ENCODE peak calls at places on chromosomes 16 and 17, in four cellular contexts. M, T, L and A are unnamed samples.

GRCh38 chr17:2803971-2804370 is 7.7 kb downstream of the RAP1GAP2 start:
- DNase-seq in L (no peak), T (no peak), M (no peak), A (no peak)

GRCh38 chr17:8499614-8500013 is 63.9 kb downstream of the NDEL1 start:
- DNase-seq in M (no peak), L (no peak), T (no peak), A (no peak)

GRCh38 chr17:32275060-32276042 is 9.7 kb downstream of the RHBDL3 start:
- DNase-seq in L (peak), M (no peak), T (peak), A (peak)

GRCh38 chr17:39064814-39065213 is 86.6 kb downstream of the PLXDC1 start:
- DNase-seq in M (no peak), T (no peak), L (no peak), A (no peak)

GRCh38 chr16:28204622-28205021 is 7.1 kb downstream of the XPO6 start:
- DNase-seq in T (no peak), M (no peak), L (no peak), A (no peak)

GRCh38 chr16:66858740-66859396 is 14.7 kb downstream of the CA7 start:
- DNase-seq in T (no peak), L (peak), M (no peak), A (no peak)

GRCh38 chr17:78697846-78698343 is 84.2 kb downstream of the CYTH1 start:
- DNase-seq in M (no peak), L (no peak), T (no peak), A (no peak)

GRCh38 chr17:40538019-40538935 is 27.0 kb downstream of the CCR7 start:
- DNase-seq in L (no peak), M (no peak), T (no peak), A (no peak)

GRCh38 chr16:14244344-14245010 is 173.4 kb downstream of the MRTFB start:
- DNase-seq in T (no peak), L (no peak), M (no peak), A (no peak)

GRCh38 chr16:74107795-74108610 is 188.6 kb upstream of the PSMD7 start:
- DNase-seq in M (peak), L (peak), T (peak), A (peak)

GRCh38 chr17:51059781-51060180 is 60.9 kb downstream of the SPAG9 start:
- DNase-seq in L (no peak), M (peak), T (no peak), A (no peak)

GRCh38 chr17:63029520-63029919 is 63.5 kb downstream of the TANC2 start:
- DNase-seq in L (no peak), M (no peak), T (no peak), A (no peak)

GRCh38 chr16:4682616-4683254 is 10.6 kb upstream of the NUDT16L1 start:
- DNase-seq in L (peak), T (peak), M (peak), A (peak)

GRCh38 chr17:164536-165235 is 16.8 kb downstream of the DOC2B start:
- DNase-seq in T (peak), M (peak), L (peak), A (peak)

GRCh38 chr16:1309888-1310831 is 724 bp downstream of the UBE2I start:
- DNase-seq in T (no peak), M (no peak), L (peak), A (no peak)

GRCh38 chr17:36721560-36722120 is 120.3 kb downstream of the MRM1 start:
- DNase-seq in L (no peak), M (no peak), T (no peak), A (no peak)

GRCh38 chr16:28161626-28162025 is 50.1 kb downstream of the XPO6 start:
- DNase-seq in L (no peak), M (no peak), T (no peak), A (no peak)

GRCh38 chr16:49474741-49475140 is 101.1 kb downstream of the C16orf78 start:
- DNase-seq in M (no peak), L (no peak), T (peak), A (no peak)

GRCh38 chr17:21374455-21375161 is 1.5 kb upstream of the KCNJ12 start:
- DNase-seq in L (no peak), T (no peak), M (no peak), A (no peak)

GRCh38 chr16:80500116-80500859 is 40.5 kb upstream of the DYNLRB2 start:
- DNase-seq in M (no peak), L (no peak), T (no peak), A (no peak)

GRCh38 chr16:62445909-62446308 is 409.7 kb upstream of the CDH8 start:
- DNase-seq in M (no peak), T (no peak), L (no peak), A (no peak)

DNA sequence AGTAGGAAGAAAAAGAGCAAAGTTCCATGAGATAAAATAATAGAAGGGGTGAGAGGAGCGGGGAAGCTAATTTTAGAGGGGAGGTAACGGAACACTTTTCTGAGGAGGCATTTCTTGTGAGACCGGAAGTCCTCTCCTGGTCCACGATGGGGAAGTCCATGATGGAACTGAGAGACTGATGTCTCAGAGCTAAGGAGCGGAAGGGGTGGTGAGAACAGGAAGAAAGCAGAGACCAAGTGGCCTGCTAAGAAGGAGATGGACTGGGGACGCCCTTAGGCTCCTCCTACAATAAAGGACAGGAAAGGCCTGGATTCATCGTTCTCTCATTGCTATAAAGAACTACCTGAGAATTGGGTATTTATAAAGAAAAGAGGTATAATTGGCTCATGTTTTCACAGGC is 59.4 kb downstream of the ADAMTS18 start:
- DNase-seq in L (peak), M (no peak), T (no peak), A (no peak)
- TF ChIP-seq ELF4 in L (no peak), M (no peak), T (no peak), A (no peak)

DNA sequence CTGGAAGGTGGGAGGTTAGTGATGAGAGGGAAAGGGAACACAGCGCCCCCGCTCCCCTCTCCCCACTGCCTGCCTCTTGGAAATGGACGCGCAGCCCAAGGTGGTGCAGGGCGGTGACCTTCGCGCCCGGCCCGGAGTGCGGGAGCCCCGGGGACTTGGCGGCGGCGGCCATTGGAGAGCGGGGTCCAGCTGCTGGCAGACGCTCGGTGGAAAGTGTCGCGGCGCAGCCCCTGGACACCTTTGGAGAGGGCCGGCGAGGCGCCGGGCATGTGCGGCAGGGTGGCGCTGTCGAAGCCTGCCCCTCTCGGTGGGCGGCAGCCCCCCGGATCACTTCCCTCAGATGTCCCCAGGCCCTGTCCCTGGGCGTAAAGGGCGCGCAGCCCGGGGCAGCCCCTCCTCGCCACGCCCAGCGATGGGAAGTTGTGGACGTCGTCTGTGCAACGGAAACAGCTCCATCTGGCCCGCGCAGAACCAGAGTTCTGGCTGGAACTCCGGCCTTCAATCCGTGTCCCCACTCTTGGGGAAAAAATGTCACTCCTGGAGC is 16.7 kb downstream of the SALL1 start:
- DNase-seq in L (no peak), M (no peak), T (peak), A (no peak)
- TF ChIP-seq ELF4 in L (no peak), M (no peak), T (no peak), A (no peak)

DNA sequence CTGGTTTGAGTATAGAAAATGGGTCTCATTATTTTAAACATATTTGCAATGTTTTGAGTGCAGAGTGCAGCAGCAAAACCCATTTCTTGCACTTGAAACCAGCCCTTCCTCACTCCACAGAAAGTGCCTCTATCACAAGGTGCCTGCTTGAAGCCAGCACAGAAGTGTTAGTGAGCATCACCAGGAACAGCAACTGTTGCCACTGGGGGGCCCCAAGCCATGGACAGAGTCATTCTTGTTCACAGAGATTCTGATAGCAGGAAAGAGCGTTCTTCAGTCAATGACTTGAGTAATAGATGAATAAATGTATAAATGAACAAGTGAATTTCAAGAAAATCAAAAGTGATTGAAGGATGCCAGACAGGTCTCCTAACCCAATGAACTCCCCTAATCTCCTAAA is 45.6 kb downstream of the CHD9NB start:
- DNase-seq in T (peak), L (no peak), M (no peak), A (no peak)
- TF ChIP-seq ELF4 in T (no peak), L (no peak), M (no peak), A (no peak)

DNA sequence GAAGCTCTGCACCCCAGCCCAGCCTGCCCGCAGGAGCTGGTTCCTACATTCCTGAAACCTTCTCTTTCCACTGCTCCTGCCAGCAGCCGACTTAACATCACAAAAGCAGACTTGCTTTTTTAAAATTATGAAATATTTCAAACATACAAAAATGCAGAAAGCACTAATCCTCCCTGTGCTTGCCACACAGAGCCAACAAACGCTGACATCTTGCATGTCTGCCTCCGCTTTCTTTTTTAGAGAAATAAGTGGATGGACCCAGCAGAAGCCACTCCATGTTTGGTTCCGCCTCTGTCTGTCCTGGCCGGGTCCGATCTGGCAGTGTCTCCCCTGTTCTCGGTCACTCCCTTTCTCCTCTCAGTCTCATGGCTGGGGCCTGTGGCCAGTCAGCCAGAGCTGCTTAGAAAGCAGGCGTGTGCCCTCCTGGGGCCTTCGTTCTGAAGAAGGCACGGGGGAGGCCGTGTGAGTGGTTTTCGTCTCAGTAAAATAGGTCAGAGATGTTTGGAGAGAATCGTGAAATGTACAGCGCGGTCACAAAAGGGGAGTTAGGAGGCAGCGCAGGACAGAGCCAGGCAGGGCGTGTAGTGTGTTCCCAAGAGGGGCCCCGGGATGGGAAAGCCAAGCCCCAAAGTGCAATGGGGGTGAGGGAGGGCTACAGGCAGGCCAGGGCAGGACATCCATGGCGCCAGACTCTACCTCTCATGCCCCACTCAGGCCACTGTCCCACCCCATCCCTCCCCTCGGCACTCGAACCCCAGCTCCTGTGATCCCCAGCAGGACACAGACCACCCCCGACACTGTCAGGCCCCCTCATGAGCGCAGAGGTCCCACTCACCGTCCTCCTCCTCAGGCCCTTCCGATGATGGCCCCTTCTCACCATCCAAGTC is 23.2 kb downstream of the MXRA7 start:
- DNase-seq in L (no peak), M (no peak), T (no peak), A (no peak)
- TF ChIP-seq ELF4 in L (no peak), M (no peak), T (no peak), A (no peak)

DNA sequence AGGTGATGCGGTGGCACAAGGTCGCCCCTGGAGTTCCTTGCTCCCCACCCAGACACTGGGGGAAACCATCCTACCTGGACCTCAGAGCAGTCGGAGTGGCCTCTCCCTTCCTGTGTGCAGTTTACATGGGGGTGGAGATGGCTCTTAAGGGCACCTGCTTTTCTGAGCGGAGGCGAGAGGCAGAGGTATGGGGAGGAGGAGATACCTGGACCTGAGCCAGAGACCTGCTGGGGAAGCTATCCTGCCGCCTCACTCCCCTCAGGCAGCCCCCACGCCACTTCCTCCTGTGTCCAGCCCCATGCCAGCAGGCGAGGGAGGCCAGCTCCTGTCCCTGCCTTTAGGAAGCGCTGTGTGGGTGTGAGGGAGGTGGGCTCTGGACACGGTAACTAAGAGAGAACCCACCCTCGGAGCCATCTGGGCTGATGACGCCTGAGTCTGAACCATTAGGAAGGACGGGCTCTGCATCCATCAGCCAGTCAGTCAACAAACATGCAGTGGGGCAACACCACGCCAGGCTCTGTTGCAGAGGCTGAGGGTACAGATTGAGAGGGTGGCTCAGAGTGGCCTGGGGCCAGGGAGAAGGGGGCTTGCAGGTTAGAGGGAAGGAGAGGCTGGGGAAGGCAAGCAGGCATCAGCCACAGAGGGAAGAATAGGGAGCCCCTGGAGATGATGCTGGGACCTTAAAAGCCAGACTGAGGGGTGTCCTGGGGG is 1.2 kb downstream of the CORO1A start:
- DNase-seq in M (no peak), L (peak), T (no peak), A (peak)
- TF ChIP-seq ELF4 in M (no peak), L (no peak), T (no peak), A (no peak)

DNA sequence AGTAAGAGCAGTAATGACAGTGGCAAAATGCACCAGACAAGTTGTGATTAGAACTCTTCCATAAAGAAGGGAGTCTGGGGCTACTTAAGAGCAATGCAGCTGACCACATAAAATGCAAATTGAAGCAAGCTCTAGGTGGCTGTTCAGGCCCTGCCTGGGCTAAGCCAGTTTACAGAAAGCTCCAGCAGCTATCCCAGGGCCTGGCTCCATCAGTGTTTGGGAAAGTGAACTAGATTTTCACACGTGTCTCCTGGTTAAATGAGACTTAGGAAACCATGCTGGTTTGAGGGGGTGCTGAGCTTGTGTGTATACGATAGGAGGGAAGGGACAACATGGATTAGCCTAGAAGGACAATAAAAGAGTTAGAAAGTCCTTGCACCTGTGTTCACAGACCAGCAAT is 2.2 kb upstream of the MAP2K6 start:
- DNase-seq in T (no peak), M (no peak), L (no peak), A (no peak)
- TF ChIP-seq ELF4 in T (no peak), M (no peak), L (no peak), A (no peak)

GRCh38 chr17:30550512-30551273 is 73.5 kb downstream of the GOSR1 start:
- DNase-seq in M (no peak), T (no peak), L (peak), A (no peak)
- TF ChIP-seq ELF4 in M (no peak), T (no peak), L (no peak), A (no peak)

GRCh38 chr16:9401173-9401572 is 309.7 kb downstream of the HAPSTR1 start:
- DNase-seq in M (no peak), L (no peak), T (no peak), A (no peak)

GRCh38 chr16:9404811-9405210 is 313.4 kb downstream of the HAPSTR1 start:
- DNase-seq in T (no peak), L (no peak), M (no peak), A (no peak)

GRCh38 chr16:9406039-9406438 is 314.6 kb downstream of the HAPSTR1 start:
- DNase-seq in T (no peak), L (no peak), M (no peak), A (no peak)

GRCh38 chr16:9407206-9407758 is 315.8 kb downstream of the HAPSTR1 start:
- DNase-seq in L (no peak), T (no peak), M (no peak), A (no peak)

DNA sequence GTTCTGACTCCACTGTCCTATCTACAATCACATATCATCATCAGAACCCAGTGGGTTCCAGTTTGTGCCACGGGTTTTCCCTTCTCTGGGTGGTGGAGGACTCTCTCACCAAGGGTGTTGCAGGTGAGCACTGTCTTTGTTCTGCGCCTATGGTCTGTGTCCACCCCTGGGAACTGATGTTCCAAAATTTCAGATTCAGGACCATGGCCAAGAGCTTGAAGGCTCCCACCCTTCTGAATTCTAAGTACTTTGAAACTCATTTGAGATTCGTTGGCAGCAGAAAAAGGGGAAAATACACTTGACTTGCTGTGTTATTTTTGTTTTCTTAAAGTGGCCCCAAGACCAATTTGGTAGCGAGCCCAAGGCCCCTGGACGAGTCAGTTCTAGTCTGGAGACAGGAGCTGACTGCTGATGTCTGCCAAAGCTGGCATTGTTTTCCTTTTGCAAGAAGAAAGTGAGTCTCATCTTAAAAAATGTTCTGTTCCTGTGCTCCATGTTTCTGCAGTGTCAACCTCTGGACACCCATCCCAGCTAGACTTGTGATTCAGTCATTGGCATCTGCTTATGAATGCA is 310.9 kb downstream of the HAPSTR1 start:
- DNase-seq in L (no peak), T (no peak), M (no peak), A (no peak)
- TF ChIP-seq ELF4 in L (no peak), T (no peak), M (no peak), A (no peak)

DNA sequence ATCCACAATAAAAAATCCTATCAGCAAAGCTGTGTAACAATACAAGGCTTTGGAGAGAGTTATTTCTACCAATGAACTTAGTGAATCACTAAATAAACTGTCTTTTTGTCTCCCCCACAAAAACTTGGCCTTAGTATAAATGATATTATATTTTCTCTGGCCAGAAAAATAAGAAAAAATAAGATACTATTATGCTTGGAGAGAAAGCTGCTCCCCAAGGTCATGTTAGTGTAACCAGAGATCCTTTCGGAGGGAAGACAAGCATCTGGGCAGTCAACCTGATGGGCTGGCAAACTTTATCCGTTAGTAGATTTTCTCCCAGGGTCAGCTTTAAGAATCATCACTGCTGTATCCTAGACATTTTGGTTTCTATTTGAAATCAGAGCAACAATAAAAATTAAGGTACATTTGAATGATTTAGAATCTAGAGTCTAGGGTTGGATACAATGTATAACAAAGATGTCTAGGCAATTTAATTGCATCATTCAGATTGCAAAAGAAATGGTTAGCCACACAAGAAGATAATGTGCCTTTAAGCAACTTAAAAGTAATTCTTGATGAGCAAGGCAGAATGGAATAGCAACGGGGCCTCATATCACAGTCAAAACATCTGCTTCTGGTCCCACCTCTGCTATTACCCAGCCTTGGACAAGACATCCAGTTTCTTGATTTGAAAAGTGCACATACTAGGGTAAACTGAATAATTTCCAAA is 280.4 kb downstream of the SLC39A11 start:
- DNase-seq in M (no peak), T (no peak), L (no peak), A (no peak)
- TF ChIP-seq ELF4 in M (no peak), T (no peak), L (no peak), A (no peak)